ENCODE peak calls at places on chromosome 5, in four cellular contexts. Z is tibial artery, D is kidney tubule cell, R is cardiac fibroblast. P is an unnamed sample.

GRCh38 chr5:53100606-53101005 is 9.0 kb downstream of the MOCS2 start:
- DNase-seq in Z (no peak), D (no peak), R (no peak), P (no peak)

GRCh38 chr5:62306494-62307363 is 723 bp downstream of the KIF2A start:
- DNase-seq in Z (peak), D (peak), R (peak), P (peak)

GRCh38 chr5:134874831-134875655 is 872 bp downstream of the TXNDC15 start:
- DNase-seq in Z (peak), D (peak), R (peak), P (peak)

GRCh38 chr5:128378196-128378595 is 159.8 kb downstream of the FBN2 start:
- DNase-seq in Z (no peak), D (peak), R (no peak), P (no peak)

GRCh38 chr5:137191179-137191578 is 307.9 kb downstream of the SPOCK1 start:
- DNase-seq in Z (no peak), D (peak), R (no peak), P (no peak)

GRCh38 chr5:168171901-168172717 is 119.3 kb upstream of the WWC1 start:
- DNase-seq in Z (no peak), D (peak), R (no peak), P (no peak)

GRCh38 chr5:53430618-53431252 is 49.7 kb upstream of the FST start:
- DNase-seq in Z (no peak), D (peak), R (peak), P (no peak)

GRCh38 chr5:171386006-171386671 is 1.5 kb upstream of the NPM1 start:
- DNase-seq in Z (no peak), D (no peak), R (no peak), P (no peak)

GRCh38 chr5:44046581-44047327 is 342.5 kb downstream of the FGF10 start:
- DNase-seq in Z (no peak), D (no peak), R (no peak), P (no peak)

GRCh38 chr5:172700686-172701324 is 59.7 kb downstream of the NEURL1B start:
- DNase-seq in Z (no peak), D (no peak), R (no peak), P (no peak)

GRCh38 chr5:119290161-119290569 is 65.7 kb upstream of the TNFAIP8 start:
- DNase-seq in Z (no peak), D (peak), R (no peak), P (no peak)

GRCh38 chr5:154370119-154370518 is 75.7 kb upstream of the SAP30L start:
- DNase-seq in Z (no peak), D (no peak), R (no peak), P (no peak)

GRCh38 chr5:68246802-68247201 is 31.2 kb downstream of the PIK3R1 start:
- DNase-seq in Z (no peak), D (no peak), R (no peak), P (no peak)